ENCODE peak calls at places on chromosomes 6 and 20, in ten cellular contexts. Z is cardiac fibroblast, M is esophagus muscularis mucosa, F is ovary, S is psoas muscle, Y is AG04450, Q is mesenchymal stem cell, N is GM23338, X is aorta, H is fibroblast of the aortic adventitia. V is an unnamed sample.
A peak's percentile ranks its signal among the peaks of the same experiment; 100 is the strongest.

GRCh38 chr20:12573428-12573827 is 435.3 kb upstream of the SPTLC3 start:
- DNase-seq in M (no peak), Y (no peak), Z (no peak), X (no peak), H (no peak), S (no peak), Q (no peak), N (no peak), F (no peak), V (no peak)

GRCh38 chr6:82348130-82348529 is 15.5 kb upstream of the TPBG start:
- DNase-seq in S (no peak), Z (no peak), H (no peak), M (no peak), N (peak; percentile 86), Y (no peak), F (no peak), Q (no peak), X (no peak), V (no peak)

GRCh38 chr6:92159046-92159445 is 1260.3 kb downstream of the EPHA7 start:
- DNase-seq in N (peak; percentile 23), Y (no peak), M (no peak), Q (no peak), X (no peak), F (no peak), S (no peak), H (no peak), Z (no peak), V (no peak)

GRCh38 chr6:5905431-5906339 is 101.0 kb downstream of the NRN1 start:
- DNase-seq in Q (peak; percentile 2), N (no peak), S (peak; percentile 85), X (peak; percentile 94), Y (peak; percentile 55), H (peak; percentile 97), F (peak; percentile 48), Z (peak; percentile 89), M (no peak), V (peak; percentile 87)

GRCh38 chr20:51064160-51064559 is 41.3 kb upstream of the KCNG1 start:
- DNase-seq in Z (no peak), F (no peak), H (no peak), Y (no peak), Q (no peak), M (no peak), X (no peak), S (no peak), N (no peak), V (no peak)

GRCh38 chr20:61611401-61611800 is 359.3 kb downstream of the CDH4 start:
- DNase-seq in Z (no peak), F (no peak), H (peak; percentile 9), Q (no peak), Y (no peak), N (no peak), X (peak; percentile 51), M (no peak), S (no peak), V (no peak)

GRCh38 chr6:8888468-8888867 is 453.1 kb upstream of the SLC35B3 start:
- DNase-seq in X (no peak), F (no peak), Q (no peak), S (no peak), N (peak; percentile 64), Y (no peak), M (no peak), H (no peak), Z (no peak), V (no peak)

GRCh38 chr20:14622796-14623195 is 285.4 kb upstream of the FLRT3 start:
- DNase-seq in Q (peak; percentile 32), Z (peak; percentile 58), M (no peak), N (peak; percentile 47), X (no peak), F (no peak), H (peak; percentile 65), S (no peak), Y (no peak), V (peak; percentile 7)

GRCh38 chr6:77383026-77383425 is 80.3 kb downstream of the HTR1B start:
- DNase-seq in X (no peak), F (no peak), Z (no peak), S (no peak), Q (no peak), M (no peak), Y (no peak), H (no peak), N (no peak), V (no peak)

GRCh38 chr20:1663917-1664316 is 6.3 kb upstream of the SIRPG start:
- DNase-seq in Z (no peak), H (peak; percentile 3), S (no peak), M (peak; percentile 53), F (no peak), Q (no peak), X (no peak), Y (no peak), N (no peak), V (no peak)

GRCh38 chr20:40470313-40471260 is 218.4 kb downstream of the MAFB start:
- DNase-seq in N (no peak), Q (no peak), M (peak; percentile 91), X (no peak), H (no peak), F (peak; percentile 27), Y (no peak), S (peak; percentile 26), Z (no peak), V (no peak)

GRCh38 chr20:33005132-33005566 is 916 bp upstream of the SUN5 start:
- DNase-seq in Z (no peak), F (no peak), Q (no peak), H (no peak), X (no peak), N (peak; percentile 81), M (no peak), S (no peak), Y (no peak), V (peak; percentile 3)

DNA sequence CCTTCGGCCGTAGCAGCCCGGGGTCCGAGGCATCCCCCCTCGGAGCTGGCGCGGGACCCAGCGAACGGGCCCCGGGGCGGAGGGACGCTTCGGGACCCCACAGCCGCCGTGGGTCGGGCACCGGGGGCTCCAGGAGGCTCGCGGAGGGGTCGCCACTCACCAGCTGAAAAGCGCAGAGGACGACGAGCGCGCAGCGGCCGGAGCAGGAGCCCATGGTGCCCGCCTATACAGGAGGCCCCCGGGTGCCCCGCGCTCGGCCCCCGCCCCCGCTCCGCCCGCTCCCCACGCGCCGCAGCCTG is at the start of gene NKAIN4:
- DNase-seq in Z (no peak), S (no peak), Q (no peak), Y (no peak), H (no peak), F (no peak), X (no peak), N (peak; percentile 39), M (no peak), V (no peak)
- H3K4me3 ChIP-seq in Z (no peak within 1 kb of the TSS), S (peak within 1 kb of the TSS; percentile 44), Q (peak within 1 kb of the TSS; percentile 78), Y (peak within 1 kb of the TSS; percentile 10), H (peak within 1 kb of the TSS; percentile 9), F (no peak within 1 kb of the TSS), X (no peak within 1 kb of the TSS), N (peak within 1 kb of the TSS; percentile 75), M (peak within 1 kb of the TSS; percentile 51), V (no peak within 1 kb of the TSS)

DNA sequence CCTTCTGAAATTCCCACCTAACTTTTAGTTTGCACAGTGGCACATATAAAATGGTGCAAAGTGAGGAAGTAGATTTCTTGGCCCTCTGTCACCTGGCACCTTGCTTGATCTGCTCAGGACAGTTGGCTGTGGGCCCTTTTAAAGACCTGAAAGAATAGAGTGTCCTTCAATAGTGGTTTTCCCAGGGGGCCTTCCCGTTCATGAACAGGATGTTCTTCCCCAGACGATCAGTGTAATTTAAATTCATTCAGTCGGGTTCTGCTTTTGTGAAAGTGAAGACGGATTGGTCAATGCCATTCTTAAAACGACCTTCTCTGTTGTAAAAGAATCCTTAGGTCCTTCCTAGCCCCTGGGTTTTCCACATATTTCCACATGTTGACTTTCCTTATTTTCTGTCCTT is 178.5 kb downstream of the SASH1 start:
- DNase-seq in N (no peak), Z (no peak), Y (no peak), Q (no peak), S (no peak), M (no peak), X (no peak), F (no peak), H (no peak), V (no peak)
- H3K4me3 ChIP-seq in N (no peak overlapping the region), Z (no peak overlapping the region), Y (no peak overlapping the region), Q (no peak overlapping the region), S (no peak overlapping the region), M (no peak overlapping the region), X (no peak overlapping the region), F (no peak overlapping the region), H (no peak overlapping the region), V (no peak overlapping the region)

DNA sequence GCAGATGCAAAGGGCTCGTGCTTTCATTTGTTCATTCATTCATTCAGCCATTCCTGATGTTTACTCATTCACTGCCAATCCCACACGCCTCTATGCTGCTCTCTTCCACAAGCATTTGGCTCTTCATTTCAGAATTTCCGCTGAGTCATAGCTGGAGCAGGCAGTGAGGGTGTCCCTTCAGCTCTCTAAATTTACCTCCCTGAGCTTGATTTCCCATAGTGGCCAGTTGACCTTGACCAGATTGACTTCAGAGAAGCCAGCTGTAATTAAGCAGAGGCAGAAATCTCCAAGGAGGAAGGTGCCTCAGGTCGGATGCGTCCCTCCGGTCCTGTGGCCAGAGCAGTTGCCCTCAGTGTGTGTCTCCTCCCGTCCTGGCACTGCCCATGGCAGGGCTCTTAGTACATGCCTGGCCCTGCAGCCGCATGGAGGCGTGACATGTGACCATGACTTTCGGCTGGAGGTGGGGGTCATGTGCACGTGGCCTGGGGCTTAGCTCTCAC is 267.2 kb upstream of the ECI2 start:
- DNase-seq in S (peak; percentile 42), F (no peak), N (no peak), H (peak; percentile 88), Y (peak; percentile 39), X (no peak), Q (peak; percentile 82), Z (peak; percentile 88), M (no peak), V (peak; percentile 65)
- H3K4me3 ChIP-seq in S (peak overlapping the region; percentile 23), F (no peak overlapping the region), N (no peak overlapping the region), H (no peak overlapping the region), Y (no peak overlapping the region), X (no peak overlapping the region), Q (no peak overlapping the region), Z (no peak overlapping the region), M (no peak overlapping the region), V (no peak overlapping the region)

DNA sequence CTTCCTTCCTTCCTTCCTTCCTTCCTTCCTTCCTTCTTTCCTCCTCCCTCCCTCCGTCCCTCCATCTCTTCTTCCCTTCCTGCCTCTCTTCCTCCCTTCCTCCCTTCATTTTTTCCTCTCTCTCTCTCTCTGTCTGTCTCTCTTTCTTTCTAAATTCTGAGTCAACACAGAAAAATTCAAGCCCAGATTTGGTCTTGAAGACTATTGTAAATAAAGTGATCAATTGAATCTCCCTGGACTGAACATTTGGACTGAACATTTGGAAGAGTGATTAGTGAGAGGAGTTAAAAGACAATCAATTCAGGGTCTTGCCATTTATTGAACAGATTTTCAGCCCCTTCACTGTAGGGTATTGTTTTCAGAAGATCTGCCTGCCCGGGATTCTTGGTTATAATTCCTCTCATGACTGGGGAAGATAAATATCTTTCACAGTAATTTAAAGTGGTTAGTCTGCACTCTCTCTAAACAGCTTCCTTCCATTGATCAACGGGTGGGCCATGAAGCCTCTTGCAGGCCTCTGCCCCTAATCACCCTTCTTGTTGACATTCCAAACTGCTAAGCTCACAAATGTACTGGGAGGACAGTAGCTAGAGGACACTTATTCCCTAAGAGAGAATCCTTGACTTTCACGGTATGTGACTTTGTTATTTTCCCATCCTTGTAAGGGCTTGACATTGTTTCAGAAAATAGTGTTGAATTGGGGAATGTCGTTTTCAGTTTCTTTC is 101.7 kb upstream of the BMP2 start:
- DNase-seq in Y (no peak), F (no peak), Z (no peak), X (no peak), S (no peak), M (peak; percentile 31), N (no peak), H (no peak), Q (peak; percentile 90), V (peak; percentile 41)
- H3K4me3 ChIP-seq in Y (no peak overlapping the region), F (no peak overlapping the region), Z (no peak overlapping the region), X (no peak overlapping the region), S (no peak overlapping the region), M (no peak overlapping the region), N (no peak overlapping the region), H (no peak overlapping the region), Q (no peak overlapping the region), V (no peak overlapping the region)

V was measured in astrocyte of the spinal cord.